ENCODE peak calls at places on chromosomes 11 and 22, in nine cellular contexts. R, P, W, H, K, N, B, A and G are unnamed samples.

GRCh38 chr22:39980635-39981034 is 14.1 kb upstream of the FAM83F start:
- DNase-seq in W (no peak), B (no peak), P (no peak), A (no peak), R (no peak), N (no peak), H (no peak), K (no peak), G (no peak)

GRCh38 chr11:8251767-8252295 is 11.8 kb downstream of the LMO1 start:
- DNase-seq in A (no peak), K (no peak), B (no peak), N (no peak), H (peak), P (no peak), R (no peak), W (no peak), G (no peak)

GRCh38 chr11:17489729-17490128 is 13.1 kb upstream of the ABCC8 start:
- DNase-seq in P (no peak), B (no peak), A (no peak), N (no peak), K (no peak), H (no peak), R (no peak), W (no peak), G (no peak)

GRCh38 chr11:118086913-118087768 is at the start of gene SMIM35:
- DNase-seq in H (no peak), P (no peak), A (no peak), B (no peak), K (no peak), W (no peak), N (no peak), R (no peak), G (no peak)

GRCh38 chr11:43984519-43985385 is 42.3 kb downstream of the C11orf96 start:
- DNase-seq in H (no peak), R (no peak), K (no peak), P (no peak), B (no peak), N (no peak), W (no peak), A (no peak), G (peak)

GRCh38 chr22:33697640-33698039 is 222.6 kb downstream of the LARGE1 start:
- DNase-seq in K (no peak), H (no peak), W (no peak), A (no peak), N (peak), R (no peak), P (no peak), B (no peak), G (peak)

GRCh38 chr11:124798991-124799383 is 1.2 kb downstream of the MSANTD2 start:
- DNase-seq in H (peak), A (no peak), N (peak), W (peak), K (peak), R (no peak), P (no peak), B (peak), G (peak)

GRCh38 chr11:113673566-113674396 is 32.3 kb downstream of the TMPRSS5 start:
- DNase-seq in P (no peak), W (no peak), N (no peak), A (no peak), H (peak), B (no peak), R (no peak), K (no peak), G (no peak)

GRCh38 chr11:36817336-36817965 is 219.4 kb upstream of the RAG2 start:
- DNase-seq in R (no peak), B (no peak), P (no peak), N (no peak), H (no peak), W (no peak), A (no peak), K (no peak), G (peak)

GRCh38 chr11:16883179-16883578 is 131.0 kb downstream of the PLEKHA7 start:
- DNase-seq in K (no peak), R (no peak), N (no peak), P (no peak), W (no peak), H (peak), A (no peak), B (no peak), G (no peak)

GRCh38 chr22:27298387-27299141 is 503.0 kb downstream of the MN1 start:
- DNase-seq in W (no peak), N (no peak), R (no peak), H (no peak), P (no peak), A (no peak), B (no peak), K (no peak), G (no peak)

GRCh38 chr11:7436657-7437056 is 48.6 kb upstream of the OLFML1 start:
- DNase-seq in A (no peak), W (peak), P (no peak), B (peak), R (no peak), H (no peak), K (no peak), N (no peak), G (no peak)

GRCh38 chr22:48703265-48703941 is 1124.3 kb downstream of the BRD1 start:
- DNase-seq in B (no peak), H (no peak), P (no peak), A (no peak), W (no peak), K (no peak), N (no peak), R (no peak), G (no peak)

GRCh38 chr11:45880772-45881570 is 4.5 kb upstream of the MAPK8IP1 start:
- DNase-seq in A (no peak), H (no peak), K (no peak), R (no peak), P (no peak), N (no peak), W (no peak), B (no peak), G (no peak)

GRCh38 chr11:19524171-19524671 is 188.4 kb upstream of the NAV2 start:
- DNase-seq in B (no peak), K (no peak), R (no peak), W (no peak), H (no peak), N (no peak), A (no peak), P (no peak), G (no peak)

GRCh38 chr11:121741316-121741715 is 288.5 kb upstream of the SORL1-AS1 start:
- DNase-seq in P (no peak), K (no peak), H (no peak), N (peak), W (no peak), A (no peak), B (no peak), R (no peak), G (no peak)

GRCh38 chr11:117094776-117095175 is 3.5 kb downstream of the SIK3 start:
- DNase-seq in B (no peak), W (no peak), A (no peak), K (no peak), R (no peak), H (no peak), N (peak), P (no peak), G (peak)

GRCh38 chr11:79940165-79940564 is 499.3 kb upstream of the TENM4 start:
- DNase-seq in A (no peak), H (peak), P (no peak), W (no peak), B (no peak), N (no peak), K (no peak), R (no peak), G (peak)

GRCh38 chr11:106186630-106187029 is 109.2 kb downstream of the AASDHPPT start:
- DNase-seq in R (no peak), W (no peak), H (no peak), N (no peak), P (no peak), K (no peak), A (no peak), B (no peak), G (no peak)

GRCh38 chr11:8229299-8230177 is 34.1 kb downstream of the LMO1 start:
- DNase-seq in H (no peak), B (no peak), W (no peak), P (no peak), N (no peak), R (no peak), A (no peak), K (no peak), G (peak)

GRCh38 chr11:129460714-129461113 is 85.1 kb downstream of the BARX2 start:
- DNase-seq in H (no peak), B (no peak), A (no peak), N (no peak), R (no peak), P (no peak), K (no peak), W (no peak), G (no peak)

GRCh38 chr11:65787649-65788622 is 1.1 kb downstream of the OVOL1 start:
- DNase-seq in W (no peak), K (no peak), B (no peak), N (no peak), R (no peak), H (peak), P (no peak), A (no peak), G (no peak)

GRCh38 chr11:65427691-65428577 is 5.3 kb downstream of the NEAT1 start:
- DNase-seq in N (no peak), P (no peak), H (peak), R (no peak), K (peak), A (no peak), B (no peak), W (peak), G (no peak)

GRCh38 chr11:110196241-110196754 is 100.1 kb downstream of the RDX start:
- DNase-seq in H (peak), K (peak), W (no peak), P (no peak), N (peak), B (no peak), R (no peak), A (no peak), G (peak)

GRCh38 chr22:46315976-46316375 is 19.3 kb downstream of the GTSE1 start:
- DNase-seq in B (no peak), H (no peak), W (no peak), A (no peak), N (no peak), R (no peak), K (no peak), P (no peak), G (no peak)

GRCh38 chr11:103808246-103808645 is 228.2 kb upstream of the DDI1 start:
- DNase-seq in B (no peak), H (no peak), W (no peak), K (no peak), P (no peak), N (no peak), A (no peak), R (no peak), G (no peak)

GRCh38 chr11:120801801-120802689 is 221.9 kb upstream of the TBCEL start:
- DNase-seq in W (peak), P (peak), A (peak), B (peak), N (peak), H (peak), K (no peak), R (peak), G (peak)

GRCh38 chr11:126890561-126890960 is 110.0 kb downstream of the KIRREL3 start:
- DNase-seq in K (no peak), B (no peak), N (no peak), A (no peak), W (no peak), R (no peak), H (peak), P (no peak), G (no peak)

GRCh38 chr11:86919557-86920210 is 35.5 kb downstream of the FZD4 start:
- DNase-seq in R (no peak), B (peak), A (no peak), H (peak), P (no peak), N (peak), W (peak), K (peak), G (peak)